ENCODE peak calls at places on chromosome 15, in four cellular contexts. H is epithelial cell of esophagus, B is breast epithelium, A is GM23248. J is an unnamed sample.

GRCh38 chr15:39624806-39625205 is 43.9 kb downstream of the THBS1 start:
- DNase-seq in B (peak), A (peak), H (peak), J (peak)

GRCh38 chr15:42130246-42130986 is 26.0 kb downstream of the PLA2G4F start:
- DNase-seq in H (no peak), A (no peak), B (no peak), J (no peak)

GRCh38 chr15:77162872-77163633 is 92.1 kb upstream of the TSPAN3 start:
- DNase-seq in H (no peak), A (no peak), B (no peak), J (no peak)

GRCh38 chr15:40595773-40596172 is 1.7 kb downstream of the KNL1 start:
- DNase-seq in H (no peak), B (no peak), A (no peak), J (no peak)

GRCh38 chr15:40313531-40314398 is 6.0 kb upstream of the PLCB2 start:
- DNase-seq in B (no peak), H (peak), A (peak), J (no peak)

GRCh38 chr15:77186518-77187095 is 115.7 kb upstream of the TSPAN3 start:
- DNase-seq in A (peak), B (no peak), H (peak), J (no peak)

GRCh38 chr15:62886431-62887071 is 156.0 kb upstream of the TPM1 start:
- DNase-seq in H (no peak), A (peak), B (no peak), J (no peak)

GRCh38 chr15:51884517-51885236 is 55.2 kb downstream of the TMOD3 start:
- DNase-seq in H (peak), A (peak), B (no peak), J (no peak)

GRCh38 chr15:57224664-57225063 is 151.6 kb upstream of the CGNL1 start:
- DNase-seq in B (no peak), H (no peak), A (peak), J (peak)

GRCh38 chr15:47705601-47706000 is 11.7 kb upstream of the SEMA6D start:
- DNase-seq in H (no peak), B (no peak), A (no peak), J (no peak)

GRCh38 chr15:100343251-100343650 is 1.5 kb upstream of the ADAMTS17 start:
- DNase-seq in H (no peak), B (no peak), A (no peak), J (no peak)

GRCh38 chr15:100339999-100340398 is 1.8 kb downstream of the ADAMTS17 start:
- DNase-seq in A (no peak), H (no peak), B (no peak), J (no peak)

GRCh38 chr15:100340721-100341661 is 784 bp downstream of the ADAMTS17 start:
- DNase-seq in B (no peak), H (no peak), A (peak), J (no peak)

GRCh38 chr15:100338971-100339444 is 2.8 kb downstream of the ADAMTS17 start:
- DNase-seq in B (no peak), A (peak), H (peak), J (peak)

GRCh38 chr15:100341662-100342560 is at the start of gene ADAMTS17:
- DNase-seq in H (peak), A (peak), B (peak), J (peak)
- H3K4me3 ChIP-seq in H (peak), A (peak), B (peak), J (peak)

GRCh38 chr15:74365619-74366445 is 1.6 kb downstream of the CYP11A1 start:
- DNase-seq in H (no peak), A (peak), B (peak), J (no peak)
- H3K4me3 ChIP-seq in H (peak), A (peak), B (peak), J (peak)

GRCh38 chr15:72155635-72156616 is 37.7 kb downstream of the SENP8 start:
- DNase-seq in H (peak), A (peak), B (peak), J (peak)
- H3K4me3 ChIP-seq in H (peak), A (peak), B (peak), J (peak)

DNA sequence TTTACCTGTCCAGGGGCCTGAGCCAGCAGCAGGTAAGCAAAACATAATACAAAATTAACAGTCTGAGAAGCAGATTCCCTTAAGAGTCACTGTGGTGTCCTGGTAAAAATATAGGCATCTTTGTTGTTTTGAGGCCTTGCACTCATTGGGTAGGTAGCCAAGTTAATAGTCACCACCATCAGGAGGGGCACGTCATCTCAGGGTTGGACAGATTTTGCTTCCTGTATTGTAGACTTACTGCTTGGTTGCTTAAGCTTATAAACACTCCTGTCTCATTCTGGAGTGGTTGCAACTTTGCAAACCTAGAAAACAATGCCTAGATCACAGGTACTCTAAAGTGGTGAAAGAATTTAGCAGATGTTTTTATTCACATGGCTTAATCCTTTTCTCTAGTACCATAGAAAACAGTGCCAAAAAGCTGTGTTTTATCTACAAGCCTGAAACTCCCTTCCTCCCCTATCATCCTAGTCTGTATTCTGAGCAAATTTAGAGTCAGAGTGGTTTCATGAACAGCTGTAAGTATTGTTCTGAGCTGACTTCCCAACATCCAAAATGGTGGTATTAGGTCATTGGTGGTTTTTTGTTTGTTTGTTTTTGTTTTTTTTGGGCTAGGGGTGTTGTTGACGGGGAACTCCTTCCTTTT is 201.8 kb downstream of the AKAP13 start:
- DNase-seq in H (peak), B (no peak), A (peak), J (no peak)
- H3K4me3 ChIP-seq in H (no peak), B (peak), A (peak), J (no peak)

GRCh38 chr15:78619022-78619950 is 1.5 kb downstream of the CHRNA3 start:
- DNase-seq in B (no peak), A (no peak), H (no peak), J (no peak)
- H3K4me3 ChIP-seq in B (no peak), A (no peak), H (no peak), J (no peak)

J was measured in kidney epithelial cell.